ENCODE peak calls at places on chromosome 10, in nine cellular contexts. Y, E, V, K, X, F, B, N and S are unnamed samples.

GRCh38 chr10:104391150-104391968 is 37.7 kb downstream of the CFAP58 start:
- DNase-seq in Y (no peak), E (no peak), V (no peak), K (no peak), X (no peak), F (no peak), B (no peak), N (peak), S (no peak)

GRCh38 chr10:63465293-63466167 is at the start of gene JMJD1C:
- DNase-seq in Y (peak), E (peak), V (peak), K (peak), X (peak), F (peak), B (peak), N (peak), S (peak)

GRCh38 chr10:78505657-78506056 is 472.0 kb downstream of the RPS24 start:
- DNase-seq in Y (no peak), E (no peak), V (no peak), K (no peak), X (no peak), F (no peak), B (no peak), N (peak), S (no peak)

GRCh38 chr10:14565199-14565598 is 209.5 kb downstream of the FAM107B start:
- DNase-seq in Y (no peak), E (no peak), V (no peak), K (no peak), X (no peak), F (no peak), B (no peak), N (no peak), S (no peak)

GRCh38 chr10:131898713-131899112 is 2.1 kb upstream of the PPP2R2D start:
- DNase-seq in Y (no peak), E (no peak), V (no peak), K (no peak), X (no peak), F (no peak), B (no peak), N (no peak), S (no peak)

GRCh38 chr10:83917519-83918506 is 221.5 kb upstream of the GHITM start:
- DNase-seq in Y (peak), E (no peak), V (peak), K (peak), X (no peak), F (peak), B (no peak), N (no peak), S (no peak)

GRCh38 chr10:17412323-17412722 is 42.1 kb downstream of the ST8SIA6 start:
- DNase-seq in Y (no peak), E (no peak), V (no peak), K (no peak), X (no peak), F (no peak), B (no peak), N (no peak), S (no peak)

GRCh38 chr10:52466464-52466863 is 152.4 kb downstream of the DKK1 start:
- DNase-seq in Y (no peak), E (no peak), V (no peak), K (no peak), X (no peak), F (peak), B (no peak), N (no peak), S (no peak)

GRCh38 chr10:13960603-13961002 is 370.1 kb downstream of the FRMD4A start:
- DNase-seq in Y (no peak), E (no peak), V (no peak), K (no peak), X (no peak), F (no peak), B (no peak), N (no peak), S (no peak)

GRCh38 chr10:132036887-132037675 is 28.7 kb upstream of the JAKMIP3 start:
- DNase-seq in Y (no peak), E (no peak), V (no peak), K (no peak), X (no peak), F (peak), B (peak), N (no peak), S (peak)

GRCh38 chr10:49347342-49347741 is 48.4 kb downstream of the C10orf71 start:
- DNase-seq in Y (no peak), E (no peak), V (no peak), K (no peak), X (no peak), F (no peak), B (no peak), N (no peak), S (no peak)

GRCh38 chr10:100713049-100713858 is 32.1 kb upstream of the PAX2 start:
- DNase-seq in Y (no peak), E (no peak), V (no peak), K (no peak), X (no peak), F (no peak), B (no peak), N (no peak), S (no peak)

GRCh38 chr10:122013311-122013780 is 24.4 kb downstream of the TACC2 start:
- DNase-seq in Y (no peak), E (no peak), V (no peak), K (no peak), X (no peak), F (no peak), B (no peak), N (no peak), S (peak)

GRCh38 chr10:101848408-101848807 is 4.8 kb upstream of the KCNIP2 start:
- DNase-seq in Y (no peak), E (no peak), V (no peak), K (no peak), X (no peak), F (no peak), B (no peak), N (no peak), S (no peak)

GRCh38 chr10:131090761-131091661 is 220.5 kb downstream of the TCERG1L start:
- DNase-seq in Y (no peak), E (no peak), V (no peak), K (no peak), X (no peak), F (no peak), B (no peak), N (no peak), S (no peak)

GRCh38 chr10:101397140-101397539 is 43.2 kb downstream of the BTRC start:
- DNase-seq in Y (no peak), E (no peak), V (no peak), K (peak), X (peak), F (peak), B (peak), N (peak), S (peak)

GRCh38 chr10:20417791-20418190 is 479.3 kb downstream of the NEBL start:
- DNase-seq in Y (no peak), E (no peak), V (no peak), K (no peak), X (no peak), F (no peak), B (no peak), N (no peak), S (no peak)

GRCh38 chr10:48439031-48439430 is 132.6 kb downstream of the MAPK8 start:
- DNase-seq in Y (no peak), E (no peak), V (no peak), K (no peak), X (no peak), F (no peak), B (no peak), N (peak), S (no peak)

GRCh38 chr10:21364196-21365114 is 161.0 kb downstream of the SKIDA1 start:
- DNase-seq in Y (peak), E (no peak), V (peak), K (no peak), X (no peak), F (no peak), B (no peak), N (peak), S (peak)

GRCh38 chr10:60236869-60237524 is 152.7 kb downstream of the ANK3 start:
- DNase-seq in Y (no peak), E (peak), V (no peak), K (no peak), X (no peak), F (peak), B (peak), N (no peak), S (peak)

GRCh38 chr10:52447931-52448353 is 133.9 kb downstream of the DKK1 start:
- DNase-seq in Y (no peak), E (no peak), V (no peak), K (no peak), X (no peak), F (no peak), B (no peak), N (peak), S (no peak)

GRCh38 chr10:60082341-60083038 is 176.1 kb upstream of the CCDC6 start:
- DNase-seq in Y (no peak), E (no peak), V (no peak), K (no peak), X (no peak), F (no peak), B (no peak), N (no peak), S (no peak)

GRCh38 chr10:108496131-108496530 is 1331.6 kb upstream of the SORCS1 start:
- DNase-seq in Y (no peak), E (no peak), V (no peak), K (no peak), X (no peak), F (no peak), B (no peak), N (no peak), S (no peak)

GRCh38 chr10:60203993-60204618 is 185.6 kb downstream of the ANK3 start:
- DNase-seq in Y (peak), E (no peak), V (peak), K (no peak), X (peak), F (no peak), B (no peak), N (peak), S (no peak)

GRCh38 chr10:50358925-50359687 is 107.8 kb upstream of the ASAH2 start:
- DNase-seq in Y (no peak), E (no peak), V (no peak), K (no peak), X (no peak), F (no peak), B (no peak), N (peak), S (no peak)

GRCh38 chr10:130378556-130379400 is 242.6 kb downstream of the GLRX3 start:
- DNase-seq in Y (no peak), E (no peak), V (no peak), K (no peak), X (no peak), F (no peak), B (no peak), N (no peak), S (no peak)

GRCh38 chr10:27618036-27618615 is 114.0 kb downstream of the RAB18 start:
- DNase-seq in Y (no peak), E (no peak), V (no peak), K (no peak), X (no peak), F (no peak), B (no peak), N (no peak), S (no peak)

GRCh38 chr10:59172567-59172966 is 3.9 kb upstream of the PHYHIPL start:
- DNase-seq in Y (no peak), E (no peak), V (no peak), K (no peak), X (no peak), F (no peak), B (no peak), N (no peak), S (no peak)

GRCh38 chr10:31034041-31034918 is 2.6 kb upstream of the ZNF438 start:
- DNase-seq in Y (no peak), E (no peak), V (peak), K (no peak), X (no peak), F (no peak), B (no peak), N (peak), S (no peak)

GRCh38 chr10:42951486-42952251 is 125.2 kb upstream of the RET start:
- DNase-seq in Y (no peak), E (no peak), V (no peak), K (no peak), X (no peak), F (no peak), B (no peak), N (no peak), S (peak)

GRCh38 chr10:70809011-70809611 is 6.6 kb upstream of the SGPL1 start:
- DNase-seq in Y (no peak), E (no peak), V (no peak), K (no peak), X (no peak), F (no peak), B (no peak), N (no peak), S (no peak)

GRCh38 chr10:24851595-24851994 is 100.8 kb downstream of the PRTFDC1 start:
- DNase-seq in Y (no peak), E (no peak), V (no peak), K (no peak), X (peak), F (no peak), B (no peak), N (peak), S (no peak)

GRCh38 chr10:70619271-70620019 is 16.9 kb upstream of the PRF1 start:
- DNase-seq in Y (no peak), E (no peak), V (no peak), K (no peak), X (no peak), F (no peak), B (no peak), N (peak), S (no peak)

GRCh38 chr10:72470670-72471069 is 116.0 kb upstream of the DNAJB12 start:
- DNase-seq in Y (no peak), E (no peak), V (no peak), K (no peak), X (no peak), F (no peak), B (no peak), N (no peak), S (no peak)

GRCh38 chr10:3096149-3096548 is 28.8 kb downstream of the PFKP start:
- DNase-seq in Y (no peak), E (no peak), V (no peak), K (no peak), X (no peak), F (no peak), B (no peak), N (no peak), S (no peak)

GRCh38 chr10:122034149-122034756 is 45.3 kb downstream of the TACC2 start:
- DNase-seq in Y (no peak), E (no peak), V (peak), K (no peak), X (no peak), F (no peak), B (no peak), N (peak), S (no peak)